ENCODE peak calls at places on chromosomes 13 and 19, in nine cellular contexts. K is pancreas, E is body of pancreas, Z is AG09309, Q is kidney tubule cell, J is posterior cingulate gyrus, C is AG04450, U is upper lobe of left lung, G is choroid plexus epithelial cell. W is an unnamed sample.

GRCh38 chr13:113220877-113221276 is 11.5 kb downstream of the CUL4A start:
- DNase-seq in K (no peak), E (no peak), Z (no peak), Q (no peak), J (no peak), C (no peak), U (no peak), G (peak), W (no peak)

GRCh38 chr19:40612831-40613668 is 11.9 kb downstream of the LTBP4 start:
- DNase-seq in K (peak), E (no peak), Z (no peak), Q (no peak), J (no peak), C (no peak), U (peak), G (peak), W (no peak)

GRCh38 chr19:4096049-4096892 is 27.7 kb downstream of the MAP2K2 start:
- DNase-seq in K (peak), E (no peak), Z (no peak), Q (no peak), J (peak), C (no peak), U (peak), G (no peak), W (no peak)

GRCh38 chr13:41546372-41547252 is 89.3 kb downstream of the RGCC start:
- DNase-seq in K (no peak), E (no peak), Z (peak), Q (peak), J (no peak), C (peak), U (no peak), G (peak), W (no peak)

GRCh38 chr13:39410089-39410901 is 192.7 kb downstream of the LHFPL6 start:
- DNase-seq in K (no peak), E (no peak), Z (peak), Q (no peak), J (no peak), C (no peak), U (no peak), G (peak), W (no peak)

GRCh38 chr19:18206018-18206417 is 2.2 kb upstream of the RAB3A start:
- DNase-seq in K (no peak), E (no peak), Z (no peak), Q (no peak), J (no peak), C (no peak), U (no peak), G (no peak), W (no peak)

GRCh38 chr13:33349314-33349995 is 63.9 kb upstream of the STARD13 start:
- DNase-seq in K (no peak), E (no peak), Z (no peak), Q (peak), J (no peak), C (no peak), U (no peak), G (no peak), W (no peak)

GRCh38 chr13:40401911-40402776 is 264.3 kb downstream of the FOXO1 start:
- DNase-seq in K (peak), E (peak), Z (peak), Q (peak), J (peak), C (peak), U (no peak), G (peak), W (no peak)

GRCh38 chr19:618674-619285 is 14.6 kb downstream of the POLRMT start:
- DNase-seq in K (peak), E (no peak), Z (no peak), Q (no peak), J (no peak), C (no peak), U (peak), G (no peak), W (no peak)

GRCh38 chr19:57241181-57241580 is 749 bp downstream of the ZNF805 start:
- DNase-seq in K (no peak), E (no peak), Z (no peak), Q (peak), J (no peak), C (no peak), U (no peak), G (peak), W (no peak)

GRCh38 chr13:25588336-25589060 is 216.7 kb downstream of the ATP8A2 start:
- DNase-seq in K (no peak), E (no peak), Z (no peak), Q (no peak), J (peak), C (no peak), U (peak), G (no peak), W (no peak)

GRCh38 chr19:32404213-32404938 is 1.2 kb upstream of the DPY19L3 start:
- DNase-seq in K (no peak), E (no peak), Z (no peak), Q (no peak), J (no peak), C (no peak), U (peak), G (peak), W (no peak)

GRCh38 chr13:109401891-109402290 is 384.5 kb downstream of the IRS2 start:
- DNase-seq in K (no peak), E (no peak), Z (no peak), Q (no peak), J (no peak), C (no peak), U (no peak), G (no peak), W (no peak)

GRCh38 chr19:45275370-45275971 is 24.4 kb downstream of the MARK4 start:
- DNase-seq in K (no peak), E (no peak), Z (no peak), Q (no peak), J (peak), C (no peak), U (no peak), G (peak), W (no peak)

GRCh38 chr13:97364031-97364430 is 69.9 kb upstream of the RAP2A start:
- DNase-seq in K (no peak), E (no peak), Z (no peak), Q (no peak), J (no peak), C (no peak), U (no peak), G (no peak), W (no peak)

GRCh38 chr19:47351545-47351944 is 2.4 kb downstream of the DHX34 start:
- DNase-seq in K (no peak), E (no peak), Z (no peak), Q (peak), J (no peak), C (no peak), U (no peak), G (peak), W (no peak)

GRCh38 chr13:32581177-32581786 is 5.0 kb upstream of the PDS5B start:
- DNase-seq in K (no peak), E (no peak), Z (no peak), Q (peak), J (no peak), C (no peak), U (no peak), G (peak), W (no peak)

GRCh38 chr13:23715092-23715761 is 145.0 kb downstream of the TNFRSF19 start:
- DNase-seq in K (no peak), E (no peak), Z (no peak), Q (no peak), J (no peak), C (no peak), U (no peak), G (no peak), W (no peak)

GRCh38 chr19:27966390-27966816 is 1246.5 kb downstream of the UQCRFS1 start:
- DNase-seq in K (no peak), E (no peak), Z (no peak), Q (peak), J (no peak), C (no peak), U (no peak), G (peak), W (no peak)

GRCh38 chr19:41795031-41795461 is 1.3 kb upstream of the CEACAM3 start:
- DNase-seq in K (no peak), E (peak), Z (no peak), Q (peak), J (no peak), C (no peak), U (no peak), G (peak), W (no peak)

GRCh38 chr19:39517432-39517831 is 2.5 kb downstream of the SELENOV start:
- DNase-seq in K (no peak), E (no peak), Z (no peak), Q (no peak), J (no peak), C (no peak), U (no peak), G (no peak), W (no peak)

GRCh38 chr19:9308091-9308490 is 1.5 kb downstream of the ZNF699 start:
- DNase-seq in K (no peak), E (no peak), Z (no peak), Q (no peak), J (no peak), C (no peak), U (no peak), G (no peak), W (no peak)

GRCh38 chr19:17370026-17370587 is 7.0 kb downstream of the PLVAP start:
- DNase-seq in K (no peak), E (no peak), Z (no peak), Q (no peak), J (no peak), C (peak), U (no peak), G (peak), W (peak)

GRCh38 chr19:30696514-30696913 is 324.3 kb downstream of the ZNF536 start:
- DNase-seq in K (peak), E (peak), Z (no peak), Q (peak), J (no peak), C (no peak), U (peak), G (peak), W (no peak)

GRCh38 chr19:13051581-13052165 is 51.0 kb downstream of the LYL1 start:
- DNase-seq in K (no peak), E (peak), Z (no peak), Q (peak), J (peak), C (no peak), U (peak), G (peak), W (no peak)

GRCh38 chr13:43785681-43786471 is 896 bp downstream of the ENOX1 start:
- DNase-seq in K (peak), E (peak), Z (no peak), Q (peak), J (peak), C (peak), U (peak), G (peak), W (peak)

GRCh38 chr19:16026756-16027155 is 49.5 kb upstream of the TPM4 start:
- DNase-seq in K (no peak), E (no peak), Z (no peak), Q (no peak), J (peak), C (no peak), U (no peak), G (no peak), W (no peak)

GRCh38 chr13:113322043-113322461 is 25.0 kb downstream of the LAMP1 start:
- DNase-seq in K (no peak), E (no peak), Z (no peak), Q (no peak), J (no peak), C (no peak), U (no peak), G (no peak), W (no peak)

GRCh38 chr13:113014752-113015745 is 46.0 kb downstream of the MCF2L start:
- DNase-seq in K (peak), E (no peak), Z (no peak), Q (no peak), J (no peak), C (no peak), U (peak), G (no peak), W (no peak)

GRCh38 chr19:45901432-45901903 is 945 bp downstream of the MYPOP start:
- DNase-seq in K (peak), E (peak), Z (no peak), Q (no peak), J (no peak), C (no peak), U (peak), G (peak), W (no peak)

GRCh38 chr13:32019612-32020233 is 11.9 kb upstream of the FRY start:
- DNase-seq in K (no peak), E (peak), Z (no peak), Q (peak), J (no peak), C (peak), U (no peak), G (peak), W (peak)

GRCh38 chr19:19655641-19656343 is 7.7 kb downstream of the ATP13A1 start:
- DNase-seq in K (peak), E (no peak), Z (no peak), Q (no peak), J (peak), C (no peak), U (peak), G (no peak), W (no peak)

GRCh38 chr13:93146584-93147292 is 79.9 kb upstream of the GPC6 start:
- DNase-seq in K (no peak), E (no peak), Z (peak), Q (peak), J (no peak), C (peak), U (no peak), G (peak), W (no peak)

GRCh38 chr13:101978546-101979315 is 423.1 kb downstream of the FGF14 start:
- DNase-seq in K (no peak), E (no peak), Z (no peak), Q (no peak), J (no peak), C (no peak), U (no peak), G (no peak), W (no peak)

GRCh38 chr19:58551123-58551497 is 3.8 kb downstream of the CHMP2A start:
- DNase-seq in K (no peak), E (no peak), Z (no peak), Q (no peak), J (no peak), C (no peak), U (no peak), G (no peak), W (no peak)

GRCh38 chr19:49110567-49110966 is 3.6 kb upstream of the LIN7B start:
- DNase-seq in K (no peak), E (no peak), Z (no peak), Q (no peak), J (no peak), C (no peak), U (no peak), G (peak), W (no peak)

GRCh38 chr19:9935409-9936062 is 779 bp downstream of the OLFM2 start:
- DNase-seq in K (no peak), E (peak), Z (no peak), Q (no peak), J (no peak), C (no peak), U (peak), G (no peak), W (no peak)

GRCh38 chr13:111337206-111337605 is 16.8 kb downstream of the TEX29 start:
- DNase-seq in K (no peak), E (no peak), Z (peak), Q (peak), J (no peak), C (peak), U (no peak), G (peak), W (no peak)

W was measured in amygdala.